ENCODE peak calls at places on chromosomes 7 and 10, in five cellular contexts. One of them, this sample, is unnamed.

GRCh38 chr7:25262586-25262985 is 34.3 kb upstream of the NPVF start:
- DNase-seq in pancreas: no peak
- DNase-seq in sciatic nerve: no peak
- DNase-seq in COR-L47: no peak
- DNase-seq in ELF-1: peak; percentile 14
- DNase-seq in this sample: no peak

GRCh38 chr7:139725077-139725476 is 52.7 kb downstream of the HIPK2 start:
- DNase-seq in ELF-1: no peak
- DNase-seq in COR-L47: no peak
- DNase-seq in sciatic nerve: no peak
- DNase-seq in pancreas: no peak
- DNase-seq in this sample: peak; percentile 52

GRCh38 chr10:33387720-33388119 is 53.3 kb upstream of the NRP1 start:
- DNase-seq in COR-L47: no peak
- DNase-seq in ELF-1: no peak
- DNase-seq in pancreas: no peak
- DNase-seq in sciatic nerve: no peak
- DNase-seq in this sample: no peak

GRCh38 chr10:4242561-4243035 is 457.6 kb upstream of the KLF6 start:
- DNase-seq in sciatic nerve: no peak
- DNase-seq in ELF-1: peak; percentile 34
- DNase-seq in COR-L47: no peak
- DNase-seq in pancreas: no peak
- DNase-seq in this sample: no peak

GRCh38 chr7:26326211-26326610 is 34.5 kb downstream of the SNX10 start:
- DNase-seq in ELF-1: no peak
- DNase-seq in COR-L47: no peak
- DNase-seq in pancreas: no peak
- DNase-seq in sciatic nerve: no peak
- DNase-seq in this sample: no peak

GRCh38 chr10:59240581-59241183 is 64.2 kb downstream of the PHYHIPL start:
- DNase-seq in ELF-1: no peak
- DNase-seq in pancreas: no peak
- DNase-seq in COR-L47: peak; percentile 55
- DNase-seq in sciatic nerve: no peak
- DNase-seq in this sample: peak; percentile 2

GRCh38 chr7:15280078-15280734 is 281.6 kb downstream of the AGMO start:
- DNase-seq in ELF-1: no peak
- DNase-seq in pancreas: no peak
- DNase-seq in COR-L47: no peak
- DNase-seq in sciatic nerve: no peak
- DNase-seq in this sample: no peak

GRCh38 chr10:102120987-102121738 is 995 bp upstream of the LDB1 start:
- DNase-seq in COR-L47: no peak
- DNase-seq in ELF-1: peak; percentile 98
- DNase-seq in sciatic nerve: peak; percentile 78
- DNase-seq in pancreas: peak; percentile 31
- DNase-seq in this sample: no peak

GRCh38 chr7:150361807-150362621 is 6.6 kb upstream of the REPIN1 start:
- DNase-seq in pancreas: no peak
- DNase-seq in sciatic nerve: peak; percentile 45
- DNase-seq in COR-L47: no peak
- DNase-seq in ELF-1: peak; percentile 64
- DNase-seq in this sample: no peak

GRCh38 chr7:131578602-131579001 is 22.2 kb upstream of the PODXL start:
- DNase-seq in COR-L47: no peak
- DNase-seq in pancreas: no peak
- DNase-seq in ELF-1: no peak
- DNase-seq in sciatic nerve: no peak
- DNase-seq in this sample: no peak

GRCh38 chr7:29146082-29146706 is at the start of gene CPVL:
- DNase-seq in sciatic nerve: peak; percentile 73
- DNase-seq in COR-L47: peak; percentile 50
- DNase-seq in ELF-1: peak; percentile 80
- DNase-seq in pancreas: peak; percentile 15
- DNase-seq in this sample: peak; percentile 56

GRCh38 chr7:85172530-85172941 is 14.3 kb downstream of the SEMA3D start:
- DNase-seq in COR-L47: no peak
- DNase-seq in sciatic nerve: no peak
- DNase-seq in pancreas: no peak
- DNase-seq in ELF-1: no peak
- DNase-seq in this sample: no peak

GRCh38 chr7:50356212-50356944 is 51.9 kb downstream of the IKZF1 start:
- DNase-seq in ELF-1: no peak
- DNase-seq in COR-L47: no peak
- DNase-seq in sciatic nerve: no peak
- DNase-seq in pancreas: no peak
- DNase-seq in this sample: no peak

GRCh38 chr10:34736976-34737771 is 77.9 kb downstream of the PARD3 start:
- DNase-seq in COR-L47: no peak
- DNase-seq in ELF-1: no peak
- DNase-seq in sciatic nerve: no peak
- DNase-seq in pancreas: no peak
- DNase-seq in this sample: no peak

GRCh38 chr10:77643795-77644468 is 6.3 kb upstream of the KCNMA1 start:
- DNase-seq in sciatic nerve: no peak
- DNase-seq in COR-L47: peak; percentile 17
- DNase-seq in ELF-1: peak; percentile 59
- DNase-seq in pancreas: no peak
- DNase-seq in this sample: no peak

GRCh38 chr7:72444023-72444776 is 32.1 kb upstream of the CALN1 start:
- DNase-seq in COR-L47: no peak
- DNase-seq in pancreas: no peak
- DNase-seq in ELF-1: no peak
- DNase-seq in sciatic nerve: no peak
- DNase-seq in this sample: no peak

GRCh38 chr7:142452791-142453190 is 194.9 kb upstream of the PRSS58 start:
- DNase-seq in COR-L47: no peak
- DNase-seq in sciatic nerve: no peak
- DNase-seq in ELF-1: no peak
- DNase-seq in pancreas: no peak
- DNase-seq in this sample: no peak

GRCh38 chr7:112749775-112750174 is 40.4 kb downstream of the TMEM168 start:
- DNase-seq in sciatic nerve: no peak
- DNase-seq in ELF-1: no peak
- DNase-seq in COR-L47: no peak
- DNase-seq in pancreas: no peak
- DNase-seq in this sample: no peak

GRCh38 chr10:33421789-33422188 is 87.3 kb upstream of the NRP1 start:
- DNase-seq in COR-L47: no peak
- DNase-seq in pancreas: peak; percentile 19
- DNase-seq in ELF-1: peak; percentile 10
- DNase-seq in sciatic nerve: no peak
- DNase-seq in this sample: no peak

GRCh38 chr7:1669954-1670893 is at the start of gene ELFN1:
- DNase-seq in pancreas: no peak
- DNase-seq in COR-L47: no peak
- DNase-seq in ELF-1: peak; percentile 68
- DNase-seq in sciatic nerve: peak; percentile 53
- DNase-seq in this sample: peak; percentile 43

GRCh38 chr10:132714096-132714721 is 71.7 kb downstream of the NKX6-2 start:
- DNase-seq in sciatic nerve: peak; percentile 84
- DNase-seq in pancreas: no peak
- DNase-seq in ELF-1: peak; percentile 72
- DNase-seq in COR-L47: no peak
- DNase-seq in this sample: no peak

GRCh38 chr7:158765020-158765419 is 60.4 kb upstream of the NCAPG2 start:
- DNase-seq in ELF-1: no peak
- DNase-seq in COR-L47: no peak
- DNase-seq in pancreas: no peak
- DNase-seq in sciatic nerve: no peak
- DNase-seq in this sample: no peak

GRCh38 chr10:905503-905902 is 26.0 kb downstream of the LARP4B start:
- DNase-seq in ELF-1: no peak
- DNase-seq in pancreas: no peak
- DNase-seq in COR-L47: no peak
- DNase-seq in sciatic nerve: no peak
- DNase-seq in this sample: no peak

GRCh38 chr10:3516626-3517255 is 268.3 kb downstream of the KLF6 start:
- DNase-seq in sciatic nerve: no peak
- DNase-seq in ELF-1: no peak
- DNase-seq in COR-L47: no peak
- DNase-seq in pancreas: no peak
- DNase-seq in this sample: no peak

GRCh38 chr7:9945882-9946281 is 1027.8 kb upstream of the PHF14 start:
- DNase-seq in sciatic nerve: no peak
- DNase-seq in ELF-1: no peak
- DNase-seq in COR-L47: peak; percentile 7
- DNase-seq in pancreas: no peak
- DNase-seq in this sample: peak; percentile 97

GRCh38 chr7:22235134-22235533 is 121.8 kb downstream of the RAPGEF5 start:
- DNase-seq in COR-L47: no peak
- DNase-seq in pancreas: no peak
- DNase-seq in ELF-1: no peak
- DNase-seq in sciatic nerve: no peak
- DNase-seq in this sample: no peak

GRCh38 chr7:71636329-71636728 is 504.4 kb downstream of the GALNT17 start:
- DNase-seq in pancreas: no peak
- DNase-seq in COR-L47: no peak
- DNase-seq in sciatic nerve: no peak
- DNase-seq in ELF-1: peak; percentile 82
- DNase-seq in this sample: no peak

GRCh38 chr7:155794196-155794595 is 18.1 kb downstream of the SHH start:
- DNase-seq in COR-L47: no peak
- DNase-seq in sciatic nerve: no peak
- DNase-seq in pancreas: no peak
- DNase-seq in ELF-1: no peak
- DNase-seq in this sample: no peak

GRCh38 chr7:12423355-12423994 is 19.8 kb upstream of the VWDE start:
- DNase-seq in sciatic nerve: no peak
- DNase-seq in COR-L47: no peak
- DNase-seq in pancreas: no peak
- DNase-seq in ELF-1: no peak
- DNase-seq in this sample: no peak

GRCh38 chr10:78579995-78580394 is 488.8 kb upstream of the ZMIZ1 start:
- DNase-seq in sciatic nerve: peak; percentile 79
- DNase-seq in ELF-1: no peak
- DNase-seq in pancreas: peak; percentile 13
- DNase-seq in COR-L47: peak; percentile 79
- DNase-seq in this sample: peak; percentile 91

GRCh38 chr7:1941464-1942025 is 271.5 kb downstream of the ELFN1 start:
- DNase-seq in pancreas: no peak
- DNase-seq in sciatic nerve: no peak
- DNase-seq in ELF-1: no peak
- DNase-seq in COR-L47: no peak
- DNase-seq in this sample: no peak

GRCh38 chr10:132146271-132146671 is 40.5 kb upstream of the DPYSL4 start:
- DNase-seq in ELF-1: no peak
- DNase-seq in COR-L47: no peak
- DNase-seq in pancreas: no peak
- DNase-seq in sciatic nerve: no peak
- DNase-seq in this sample: no peak

GRCh38 chr7:54773472-54774399 is 14.7 kb upstream of the SEC61G start:
- DNase-seq in ELF-1: peak; percentile 92
- DNase-seq in pancreas: peak; percentile 79
- DNase-seq in sciatic nerve: peak; percentile 89
- DNase-seq in COR-L47: peak; percentile 86
- DNase-seq in this sample: peak; percentile 89

GRCh38 chr10:32005050-32005449 is 51.2 kb downstream of the KIF5B start:
- DNase-seq in pancreas: no peak
- DNase-seq in COR-L47: no peak
- DNase-seq in ELF-1: no peak
- DNase-seq in sciatic nerve: no peak
- DNase-seq in this sample: peak; percentile 27

GRCh38 chr7:92730808-92731207 is 105.6 kb downstream of the CDK6 start:
- DNase-seq in pancreas: no peak
- DNase-seq in sciatic nerve: no peak
- DNase-seq in COR-L47: no peak
- DNase-seq in ELF-1: no peak
- DNase-seq in this sample: no peak

GRCh38 chr10:93032105-93032808 is 28.3 kb upstream of the CYP26C1 start:
- DNase-seq in COR-L47: no peak
- DNase-seq in sciatic nerve: no peak
- DNase-seq in ELF-1: no peak
- DNase-seq in pancreas: no peak
- DNase-seq in this sample: no peak

GRCh38 chr7:21086688-21087087 is 300.0 kb upstream of the SP8 start:
- DNase-seq in COR-L47: peak; percentile 87
- DNase-seq in pancreas: no peak
- DNase-seq in sciatic nerve: no peak
- DNase-seq in ELF-1: no peak
- DNase-seq in this sample: peak; percentile 66

GRCh38 chr7:26583094-26583493 is 281.3 kb downstream of the SKAP2 start:
- DNase-seq in COR-L47: no peak
- DNase-seq in pancreas: no peak
- DNase-seq in ELF-1: no peak
- DNase-seq in sciatic nerve: no peak
- DNase-seq in this sample: peak; percentile 93

GRCh38 chr10:97861351-97861750 is 11.7 kb downstream of the GOLGA7B start:
- DNase-seq in sciatic nerve: no peak
- DNase-seq in ELF-1: peak; percentile 32
- DNase-seq in pancreas: no peak
- DNase-seq in COR-L47: no peak
- DNase-seq in this sample: peak; percentile 2

This sample was measured in NCI-H345.